ENCODE peak calls at places on chromosomes 6 and 20, in seven cellular contexts. M, Q, F, W, U, O and H are unnamed samples.
A peak's percentile ranks its signal among the peaks of the same experiment; 100 is the strongest.

GRCh38 chr6:52390361-52390727 is 28.4 kb downstream of the PAQR8 start:
- DNase-seq in M (no peak), Q (no peak), O (peak; percentile 36), U (no peak), W (no peak), F (no peak), H (peak; percentile 43)

GRCh38 chr6:83511901-83512681 is at the start of gene PRSS35:
- DNase-seq in M (peak; percentile 95), W (no peak), O (peak; percentile 80), Q (peak; percentile 38), U (no peak), F (peak; percentile 95), H (peak; percentile 52)

GRCh38 chr20:10131612-10132345 is 86.9 kb upstream of the SNAP25 start:
- DNase-seq in F (peak; percentile 54), M (no peak), U (peak; percentile 22), Q (peak; percentile 20), W (no peak), O (peak; percentile 49), H (no peak)

GRCh38 chr20:45863543-45864470 is 6.4 kb downstream of the ZSWIM3 start:
- DNase-seq in M (no peak), Q (no peak), O (no peak), W (no peak), F (no peak), U (no peak), H (no peak)

GRCh38 chr20:63580796-63581461 is 6.9 kb upstream of the HELZ2 start:
- DNase-seq in F (peak; percentile 67), U (no peak), O (no peak), W (no peak), Q (peak; percentile 50), M (peak; percentile 83), H (peak; percentile 42)

GRCh38 chr6:157079774-157080173 is 243.5 kb downstream of the TMEM242 start:
- DNase-seq in U (no peak), Q (no peak), O (no peak), W (no peak), M (no peak), F (no peak), H (no peak)

GRCh38 chr6:37155394-37156312 is 14.3 kb upstream of the PIM1 start:
- DNase-seq in F (no peak), O (no peak), W (no peak), U (no peak), Q (peak; percentile 78), M (no peak), H (peak; percentile 56)

GRCh38 chr6:170172825-170173231 is 118.0 kb downstream of the DLL1 start:
- DNase-seq in Q (no peak), F (peak; percentile 31), O (no peak), U (no peak), M (no peak), W (no peak), H (no peak)

GRCh38 chr6:89492025-89492640 is 59.2 kb downstream of the ANKRD6 start:
- DNase-seq in F (peak; percentile 57), M (no peak), U (no peak), Q (no peak), O (no peak), W (no peak), H (no peak)

GRCh38 chr6:903746-904145 is 210.8 kb upstream of the EXOC2 start:
- DNase-seq in O (peak; percentile 8), U (no peak), W (no peak), F (no peak), Q (no peak), M (no peak), H (no peak)

GRCh38 chr6:132481189-132481588 is 31.7 kb downstream of the STX7 start:
- DNase-seq in Q (no peak), U (no peak), W (no peak), M (no peak), O (no peak), F (no peak), H (no peak)

GRCh38 chr6:42452171-42453026 is 673 bp upstream of the TRERF1 start:
- DNase-seq in U (no peak), Q (peak; percentile 80), O (peak; percentile 87), W (no peak), M (peak; percentile 95), F (peak; percentile 91), H (peak; percentile 77)

GRCh38 chr6:15430181-15430580 is 184.3 kb downstream of the JARID2 start:
- DNase-seq in M (no peak), O (peak; percentile 69), W (no peak), U (no peak), F (no peak), Q (no peak), H (no peak)

GRCh38 chr6:144294016-144294415 is 8.9 kb downstream of the UTRN start:
- DNase-seq in Q (no peak), U (no peak), O (peak; percentile 85), M (no peak), F (no peak), W (no peak), H (no peak)

GRCh38 chr20:49052334-49052733 is 6.2 kb downstream of the CSE1L start:
- DNase-seq in Q (no peak), W (no peak), O (no peak), M (peak; percentile 56), U (no peak), F (no peak), H (no peak)

GRCh38 chr6:14984454-14984853 is 261.4 kb upstream of the JARID2 start:
- DNase-seq in Q (peak; percentile 79), O (peak; percentile 66), M (no peak), W (peak; percentile 22), F (no peak), U (peak; percentile 24), H (peak; percentile 83)

GRCh38 chr6:37456816-37457560 is 24.0 kb downstream of the CMTR1 start:
- DNase-seq in U (no peak), F (no peak), Q (no peak), M (no peak), W (no peak), O (peak; percentile 47), H (no peak)

GRCh38 chr6:38438097-38438496 is 201.6 kb downstream of the BTBD9 start:
- DNase-seq in Q (no peak), U (no peak), O (no peak), F (no peak), M (no peak), W (no peak), H (no peak)

GRCh38 chr20:54042021-54042420 is 28.4 kb downstream of the BCAS1 start:
- DNase-seq in U (no peak), O (no peak), F (no peak), W (no peak), M (no peak), Q (no peak), H (no peak)

GRCh38 chr20:54047048-54047447 is 23.3 kb downstream of the BCAS1 start:
- DNase-seq in O (no peak), Q (no peak), U (no peak), M (no peak), F (no peak), W (no peak), H (no peak)

GRCh38 chr20:54043044-54043967 is 27.1 kb downstream of the BCAS1 start:
- DNase-seq in Q (no peak), F (no peak), W (no peak), M (no peak), O (no peak), U (no peak), H (no peak)

GRCh38 chr20:54041336-54041735 is 29.1 kb downstream of the BCAS1 start:
- DNase-seq in M (no peak), Q (no peak), O (no peak), W (no peak), F (no peak), U (no peak), H (no peak)

GRCh38 chr20:54044156-54044555 is 26.2 kb downstream of the BCAS1 start:
- DNase-seq in F (no peak), O (peak; percentile 81), U (no peak), W (no peak), M (no peak), Q (no peak), H (no peak)
- H3K4me3 ChIP-seq in F (no peak overlapping the region), O (no peak overlapping the region), U (no peak overlapping the region), W (no peak overlapping the region), M (no peak overlapping the region), Q (no peak overlapping the region), H (no peak overlapping the region)

GRCh38 chr6:136693090-136693489 is 99.2 kb downstream of the MAP3K5 start:
- DNase-seq in W (no peak), U (no peak), M (no peak), O (no peak), F (no peak), Q (no peak), H (no peak)

GRCh38 chr6:136696783-136697364 is 95.4 kb downstream of the MAP3K5 start:
- DNase-seq in F (no peak), Q (no peak), O (no peak), U (no peak), W (no peak), M (no peak), H (no peak)

GRCh38 chr6:136699358-136699757 is 92.9 kb downstream of the MAP3K5 start:
- DNase-seq in M (no peak), F (no peak), Q (no peak), U (no peak), O (no peak), W (no peak), H (no peak)

GRCh38 chr6:136695410-136695809 is 96.9 kb downstream of the MAP3K5 start:
- DNase-seq in M (no peak), U (no peak), F (no peak), W (no peak), O (no peak), Q (no peak), H (no peak)

GRCh38 chr6:136696238-136696637 is 96.0 kb downstream of the MAP3K5 start:
- DNase-seq in M (no peak), F (no peak), U (no peak), Q (no peak), W (no peak), O (peak; percentile 68), H (no peak)
- H3K4me1 ChIP-seq in M (no peaks in the 10 kb centered on the region), F (no peaks in the 10 kb centered on the region), U (no peaks in the 10 kb centered on the region), Q (peaks cover 10% of the 10 kb centered on the region), W (no peaks in the 10 kb centered on the region), O (peaks cover 21% of the 10 kb centered on the region), H (no peaks in the 10 kb centered on the region)

GRCh38 chr6:158939255-158940170 is 60.5 kb downstream of the RSPH3 start:
- DNase-seq in W (no peak), U (no peak), M (peak; percentile 62), O (no peak), F (peak; percentile 88), Q (peak; percentile 47), H (peak; percentile 71)
- H3K4me3 ChIP-seq in W (no peak overlapping the region), U (no peak overlapping the region), M (peak overlapping the region; percentile 25), O (peak overlapping the region; percentile 54), F (no peak overlapping the region), Q (peak overlapping the region; percentile 27), H (no peak overlapping the region)

GRCh38 chr20:50270569-50270968 is 79.9 kb downstream of the CEBPB start:
- DNase-seq in O (no peak), F (no peak), Q (no peak), M (no peak), U (no peak), W (no peak), H (no peak)

GRCh38 chr20:50271201-50271600 is 80.6 kb downstream of the CEBPB start:
- DNase-seq in O (no peak), W (no peak), U (no peak), F (no peak), M (no peak), Q (no peak), H (no peak)

GRCh38 chr20:50269111-50270033 is 78.7 kb downstream of the CEBPB start:
- DNase-seq in O (no peak), U (no peak), W (no peak), M (no peak), Q (no peak), F (no peak), H (no peak)

GRCh38 chr20:50271674-50272412 is 81.2 kb downstream of the CEBPB start:
- DNase-seq in W (no peak), Q (no peak), F (no peak), M (no peak), O (no peak), U (no peak), H (peak; percentile 46)

GRCh38 chr20:50270034-50270395 is 79.4 kb downstream of the CEBPB start:
- DNase-seq in O (no peak), U (no peak), F (no peak), Q (no peak), M (no peak), W (no peak), H (peak; percentile 30)
- H3K4me1 ChIP-seq in O (peaks cover 26% of the 10 kb centered on the region), U (peaks cover 17% of the 10 kb centered on the region), F (no peaks in the 10 kb centered on the region), Q (peaks cover 23% of the 10 kb centered on the region), M (no peaks in the 10 kb centered on the region), W (no peaks in the 10 kb centered on the region), H (peaks cover 18% of the 10 kb centered on the region)